ENCODE peak calls at places on chromosomes 1 and 21, in six cellular contexts. V is CD4-positive, alpha-beta T cell; D is right lobe of liver; S is progenitor cell of endocrine pancreas; E is bronchial epithelial cell; F is lower lobe of right lung. G is an unnamed sample.

GRCh38 chr1:6704746-6705145 is 3.1 kb upstream of the DNAJC11 start:
- DNase-seq in V (no peak), D (no peak), S (no peak), E (no peak), F (no peak), G (no peak)

GRCh38 chr21:37503848-37504467 is 137.4 kb downstream of the DYRK1A start:
- DNase-seq in V (no peak), D (no peak), S (no peak), E (no peak), F (no peak), G (no peak)

GRCh38 chr1:42955311-42956063 is 3.2 kb downstream of the SLC2A1 start:
- DNase-seq in V (no peak), D (no peak), S (no peak), E (no peak), F (no peak), G (no peak)

GRCh38 chr1:192580351-192580962 is 4.9 kb downstream of the RGS1 start:
- DNase-seq in V (no peak), D (no peak), S (no peak), E (peak; percentile 67), F (no peak), G (no peak)

GRCh38 chr1:236141447-236142357 is 637 bp upstream of the GPR137B start:
- DNase-seq in V (no peak), D (peak; percentile 47), S (peak; percentile 20), E (peak; percentile 23), F (no peak), G (peak; percentile 44)

GRCh38 chr1:9291914-9292360 is 757 bp upstream of the SPSB1 start:
- DNase-seq in V (no peak), D (peak; percentile 78), S (no peak), E (peak; percentile 65), F (no peak), G (no peak)

GRCh38 chr1:35925741-35926140 is 5.2 kb upstream of the AGO3 start:
- DNase-seq in V (no peak), D (no peak), S (no peak), E (no peak), F (no peak), G (no peak)

GRCh38 chr1:110637475-110637874 is 31.3 kb upstream of the KCNA2 start:
- DNase-seq in V (no peak), D (no peak), S (no peak), E (no peak), F (no peak), G (no peak)

GRCh38 chr1:25100151-25100841 is 132.0 kb downstream of the SYF2 start:
- DNase-seq in V (no peak), D (no peak), S (no peak), E (no peak), F (no peak), G (no peak)

GRCh38 chr1:205690122-205690756 is 9.9 kb upstream of the SLC45A3 start:
- DNase-seq in V (no peak), D (no peak), S (no peak), E (no peak), F (no peak), G (no peak)

GRCh38 chr1:165930961-165931360 is 103.5 kb downstream of the UCK2 start:
- DNase-seq in V (no peak), D (no peak), S (no peak), E (no peak), F (no peak), G (no peak)

GRCh38 chr1:171141336-171142051 is 43.6 kb upstream of the FMO2 start:
- DNase-seq in V (no peak), D (peak; percentile 27), S (no peak), E (no peak), F (no peak), G (no peak)

DNA sequence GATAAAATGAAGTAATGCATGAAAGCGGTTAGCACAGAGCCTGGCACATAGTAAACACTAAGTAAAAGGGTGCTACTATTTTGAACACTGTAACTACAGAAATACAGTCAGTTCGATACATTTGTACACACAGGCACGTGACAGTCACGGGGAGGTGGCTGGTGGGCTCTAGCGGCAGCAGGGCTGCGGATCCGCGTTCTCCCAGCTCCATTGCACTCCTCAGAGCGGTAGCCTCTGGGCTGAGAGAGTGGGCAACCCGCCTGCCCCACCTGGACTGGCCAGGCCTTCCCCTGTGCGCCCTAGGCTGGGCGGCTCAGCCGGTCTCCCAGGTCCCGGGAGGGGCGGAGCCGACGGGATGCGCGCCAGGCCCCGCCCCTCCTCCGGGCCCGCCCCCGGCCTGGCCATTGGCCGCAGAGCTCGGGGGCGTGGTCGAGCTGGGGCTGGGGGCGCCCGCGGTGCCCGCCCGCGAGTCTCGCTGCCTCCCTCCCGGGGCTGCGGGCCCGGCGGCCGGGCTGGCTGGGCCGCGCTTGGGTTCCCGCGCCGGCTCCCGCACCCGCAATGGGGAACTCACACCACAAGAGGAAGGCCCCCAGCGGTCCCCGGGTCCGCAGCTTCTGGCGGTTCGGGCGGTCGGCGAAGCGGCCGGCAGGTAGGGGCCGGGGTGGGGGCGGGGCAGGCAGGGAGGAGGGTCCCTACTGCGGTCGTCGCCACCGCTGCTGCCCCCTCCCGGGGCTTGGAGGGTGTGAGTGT is 51.1 kb upstream of the SYNC start:
- DNase-seq in V (peak; percentile 72), D (peak; percentile 77), S (peak; percentile 84), E (peak; percentile 59), F (peak; percentile 82), G (peak; percentile 96)
- TF ChIP-seq CTCF in V (no peak), D (no peak), S (peak; percentile 36), E (no peak), F (no peak), G (no peak)

DNA sequence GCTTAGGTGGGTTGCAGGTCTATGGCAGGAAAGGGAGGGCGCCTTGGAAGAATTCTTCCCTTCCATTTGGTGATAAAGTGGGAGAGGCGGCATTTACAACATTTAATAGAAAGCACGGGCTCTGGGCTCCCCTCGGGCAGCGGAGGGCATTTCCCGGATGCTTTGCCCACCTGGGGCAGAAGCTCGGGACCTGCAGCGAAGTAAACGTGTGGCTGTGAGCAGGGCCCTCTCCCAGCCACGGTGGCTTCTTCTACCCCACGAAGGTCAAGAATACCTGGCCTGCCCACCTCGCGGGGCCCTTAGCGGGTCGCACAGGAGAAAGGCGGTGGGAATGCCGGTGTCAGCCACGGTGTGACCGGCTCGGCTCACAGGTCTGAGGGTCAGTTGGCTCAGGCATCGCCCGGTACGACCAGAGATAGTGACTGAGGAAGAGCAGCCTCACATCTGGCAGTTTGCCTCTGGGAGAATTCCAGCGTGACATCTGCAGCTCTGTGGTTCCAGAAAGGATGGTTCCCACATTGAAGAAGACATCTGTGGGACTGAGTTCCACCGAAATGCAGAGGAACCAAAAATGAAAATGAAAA is 621 bp upstream of the F3 start:
- DNase-seq in V (no peak), D (peak; percentile 63), S (no peak), E (peak; percentile 22), F (peak; percentile 51), G (peak; percentile 29)
- TF ChIP-seq CTCF in V (no peak), D (no peak), S (no peak), E (no peak), F (no peak), G (no peak)

DNA sequence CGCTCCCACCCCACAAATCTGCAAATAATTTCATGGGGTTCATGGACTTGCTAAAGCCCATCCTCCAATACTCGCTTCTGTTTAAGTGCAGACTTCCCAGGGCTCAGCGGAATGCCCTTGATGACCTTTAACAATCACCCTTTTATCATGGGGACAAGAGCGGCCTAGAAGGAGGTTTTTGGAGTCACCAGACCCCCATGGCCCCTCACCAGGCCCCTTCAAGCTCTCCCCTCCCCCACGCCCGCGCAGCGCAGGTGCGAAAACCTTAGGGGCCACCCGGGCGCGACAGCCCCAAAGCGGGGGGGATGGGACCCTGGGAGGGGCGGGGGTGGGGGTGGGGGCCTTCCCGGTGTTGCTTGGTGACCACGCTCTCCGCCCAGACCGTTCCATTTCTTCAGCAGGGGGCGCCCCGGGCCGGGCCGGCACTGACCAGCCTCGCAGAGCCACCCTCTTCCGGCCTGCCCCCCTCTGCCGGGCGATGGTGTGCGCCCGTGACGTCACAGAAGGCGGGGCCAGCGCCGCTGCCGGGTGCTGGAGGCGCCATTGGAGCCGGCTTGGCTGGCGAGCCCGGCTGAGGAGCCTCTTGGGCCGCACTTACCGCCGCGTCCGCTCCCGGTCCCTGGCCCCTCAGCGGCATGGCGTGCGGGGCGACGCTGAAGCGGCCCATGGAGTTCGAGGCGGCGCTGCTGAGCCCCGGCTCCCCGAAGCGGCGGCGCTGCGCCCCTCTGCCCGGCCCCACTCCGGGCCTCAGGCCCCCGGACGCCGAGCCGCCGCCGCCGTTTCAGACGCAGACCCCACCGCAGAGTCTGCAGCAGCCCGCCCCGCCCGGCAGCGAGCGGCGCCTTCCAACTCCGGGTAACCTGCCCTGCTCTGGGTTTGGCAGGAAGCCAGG is at the start of gene AKIRIN1:
- DNase-seq in V (peak; percentile 96), D (peak; percentile 99), S (peak; percentile 99), E (peak; percentile 79), F (peak; percentile 99), G (peak; percentile 99)
- TF ChIP-seq CTCF in V (no peak), D (no peak), S (no peak), E (no peak), F (peak; percentile 51), G (no peak)

GRCh38 chr21:42043201-42043895 is 27.8 kb upstream of the UMODL1 start:
- DNase-seq in V (no peak), D (no peak), S (no peak), E (no peak), F (peak; percentile 18), G (no peak)
- TF ChIP-seq CTCF in V (no peak), D (no peak), S (no peak), E (no peak), F (no peak), G (no peak)

DNA sequence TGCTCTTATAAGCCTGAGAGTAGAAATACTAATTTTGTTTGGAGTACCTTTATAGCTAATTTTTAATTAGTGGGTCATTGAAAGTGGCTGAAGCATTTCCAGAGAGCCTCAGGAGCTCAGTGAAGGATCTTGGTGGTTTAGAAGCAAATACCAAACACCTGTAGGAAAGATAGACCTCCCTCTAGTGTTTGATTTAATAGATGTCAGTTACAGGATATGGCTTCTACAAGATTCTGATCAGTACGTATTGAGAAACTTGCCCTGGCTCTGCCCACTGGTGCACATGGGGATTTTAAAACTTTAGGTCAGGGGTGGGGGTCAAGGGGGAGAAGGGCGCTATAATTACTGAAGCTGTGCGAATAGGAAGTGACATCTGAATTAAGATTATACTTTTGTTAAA is 122.2 kb downstream of the POU2F1 start:
- DNase-seq in V (no peak), D (no peak), S (no peak), E (peak; percentile 47), F (no peak), G (peak; percentile 29)
- TF ChIP-seq CTCF in V (peak; percentile 36), D (peak; percentile 40), S (peak; percentile 17), E (peak; percentile 28), F (peak; percentile 19), G (peak; percentile 44)